ENCODE peak calls at places on chromosomes 2 and 18, in four cellular contexts. D is K562, H is GM12878, N is HepG2. C is an unnamed sample.

GRCh38 chr2:152499921-152500320 is 164.9 kb downstream of the FMNL2 start:
- DNase-seq in H (no peak), N (no peak), D (no peak), C (no peak)

GRCh38 chr2:200788129-200788718 is 23.5 kb upstream of the BZW1 start:
- DNase-seq in H (no peak), D (no peak), N (no peak), C (no peak)

GRCh38 chr2:32647180-32647651 is 19.4 kb downstream of the TTC27 start:
- DNase-seq in H (no peak), D (no peak), N (no peak), C (no peak)

GRCh38 chr2:23445450-23445868 is 60.5 kb downstream of the KLHL29 start:
- DNase-seq in N (no peak), H (no peak), D (no peak), C (no peak)

GRCh38 chr2:102278720-102279390 is 32.5 kb upstream of the IL1RL1 start:
- DNase-seq in N (no peak), D (no peak), H (no peak), C (no peak)

GRCh38 chr18:36365836-36366775 is 68.6 kb downstream of the FHOD3 start:
- DNase-seq in D (no peak), H (peak), N (no peak), C (no peak)

GRCh38 chr2:234291765-234292204 is 205.1 kb downstream of the ARL4C start:
- DNase-seq in D (no peak), N (no peak), H (no peak), C (no peak)

GRCh38 chr2:26164231-26164630 is 8.7 kb upstream of the GAREM2 start:
- DNase-seq in H (no peak), N (no peak), D (no peak), C (no peak)

GRCh38 chr2:88832992-88833389 is 141.5 kb downstream of the RPIA start:
- DNase-seq in N (no peak), D (no peak), H (no peak), C (no peak)

GRCh38 chr2:207492461-207492860 is 37.3 kb upstream of the CREB1 start:
- DNase-seq in N (no peak), D (peak), H (no peak), C (no peak)

GRCh38 chr2:123359636-123360035 is 665.5 kb upstream of the CNTNAP5 start:
- DNase-seq in H (no peak), D (no peak), N (no peak), C (no peak)

GRCh38 chr2:39216495-39217191 is 27.1 kb downstream of the CDKL4 start:
- DNase-seq in N (peak), H (no peak), D (no peak), C (no peak)

GRCh38 chr2:231123362-231123898 is 1.4 kb downstream of the HTR2B start:
- DNase-seq in D (no peak), N (peak), H (peak), C (no peak)

GRCh38 chr2:240579071-240579762 is 7.3 kb upstream of the CAPN10 start:
- DNase-seq in D (no peak), N (no peak), H (no peak), C (no peak)

GRCh38 chr18:5601188-5601624 is 57.4 kb upstream of the EPB41L3 start:
- DNase-seq in D (no peak), N (peak), H (no peak), C (no peak)

GRCh38 chr2:209451209-209451822 is 27.5 kb downstream of the MAP2 start:
- DNase-seq in H (no peak), D (no peak), N (no peak), C (no peak)

GRCh38 chr2:127194447-127194846 is 25.7 kb downstream of the CYP27C1 start:
- DNase-seq in H (no peak), N (no peak), D (no peak), C (no peak)

GRCh38 chr2:25497229-25497861 is 155.6 kb upstream of the DNMT3A start:
- DNase-seq in H (no peak), D (no peak), N (no peak), C (no peak)

GRCh38 chr2:78175642-78176041 is 653.5 kb upstream of the LRRTM4 start:
- DNase-seq in N (no peak), D (no peak), H (no peak), C (no peak)

GRCh38 chr2:120348134-120349103 is 2.5 kb downstream of the INHBB start:
- DNase-seq in D (no peak), H (no peak), N (peak), C (peak)

GRCh38 chr2:225328192-225328591 is 71.3 kb upstream of the NYAP2 start:
- DNase-seq in N (peak), D (no peak), H (no peak), C (peak)

GRCh38 chr2:44016282-44016681 is 20.5 kb upstream of the LRPPRC start:
- DNase-seq in D (peak), H (no peak), N (peak), C (no peak)

GRCh38 chr2:24342110-24342910 is 18.0 kb downstream of the ITSN2 start:
- DNase-seq in H (peak), D (no peak), N (no peak), C (no peak)

GRCh38 chr18:61955644-61956043 is 62.8 kb upstream of the RNF152 start:
- DNase-seq in H (peak), D (no peak), N (no peak), C (no peak)

GRCh38 chr2:120812866-120813265 is 77.2 kb downstream of the GLI2 start:
- DNase-seq in N (no peak), H (no peak), D (no peak), C (no peak)

GRCh38 chr2:188181439-188181838 is 110.2 kb upstream of the GULP1 start:
- DNase-seq in H (no peak), N (no peak), D (no peak), C (no peak)

GRCh38 chr2:95500854-95501253 is 16.3 kb upstream of the TRIM43B start:
- DNase-seq in N (no peak), H (no peak), D (no peak), C (no peak)

GRCh38 chr18:27546991-27547390 is 361.9 kb upstream of the CHST9 start:
- DNase-seq in H (no peak), N (no peak), D (no peak), C (no peak)

GRCh38 chr2:226887940-226888339 is 52.1 kb downstream of the RHBDD1 start:
- DNase-seq in H (no peak), D (no peak), N (no peak), C (peak)

GRCh38 chr2:128440666-128441340 is 122.1 kb upstream of the HS6ST1 start:
- DNase-seq in D (no peak), N (no peak), H (no peak), C (no peak)

GRCh38 chr2:239378918-239379640 is 21.7 kb downstream of the HDAC4 start:
- DNase-seq in H (no peak), N (no peak), D (no peak), C (no peak)

GRCh38 chr2:24816884-24817283 is 23.7 kb downstream of the CENPO start:
- DNase-seq in D (peak), H (no peak), N (no peak), C (no peak)

GRCh38 chr2:128466377-128467175 is 147.9 kb upstream of the HS6ST1 start:
- DNase-seq in D (no peak), H (no peak), N (no peak), C (no peak)

GRCh38 chr2:231227309-231228162 is 29.1 kb downstream of the ARMC9 start:
- DNase-seq in D (peak), N (peak), H (peak), C (peak)

GRCh38 chr2:189829092-189829843 is 45.0 kb downstream of the PMS1 start:
- DNase-seq in D (no peak), H (no peak), N (no peak), C (no peak)

GRCh38 chr2:37349376-37349775 is 4.9 kb downstream of the QPCT start:
- DNase-seq in D (no peak), N (peak), H (no peak), C (peak)

GRCh38 chr2:120966510-120967254 is 231.0 kb downstream of the GLI2 start:
- DNase-seq in D (no peak), N (no peak), H (no peak), C (no peak)

GRCh38 chr2:151777487-151777886 is 43.2 kb upstream of the NEB start:
- DNase-seq in N (peak), D (no peak), H (no peak), C (no peak)

GRCh38 chr2:197079832-197080555 is 153.5 kb upstream of the PGAP1 start:
- DNase-seq in H (no peak), N (no peak), D (no peak), C (no peak)

GRCh38 chr18:48036191-48036590 is 105.7 kb upstream of the SMAD2 start:
- DNase-seq in N (no peak), H (no peak), D (no peak), C (no peak)
- TF ChIP-seq HDAC2 in N (no peak), H (no peak), D (no peak), C (no peak)

GRCh38 chr2:113080134-113080533 is 12.4 kb downstream of the IL1F10 start:
- DNase-seq in H (no peak), D (peak), N (peak), C (peak)
- TF ChIP-seq BHLHE40 in H (no peak), D (no peak), N (peak), C (no peak)

GRCh38 chr2:7837232-7837760 is 844.6 kb upstream of the ID2 start:
- DNase-seq in H (no peak), N (no peak), D (no peak), C (no peak)
- TF ChIP-seq POLR2AphosphoS2 in H (no peak), N (no peak), D (no peak), C (no peak)

DNA sequence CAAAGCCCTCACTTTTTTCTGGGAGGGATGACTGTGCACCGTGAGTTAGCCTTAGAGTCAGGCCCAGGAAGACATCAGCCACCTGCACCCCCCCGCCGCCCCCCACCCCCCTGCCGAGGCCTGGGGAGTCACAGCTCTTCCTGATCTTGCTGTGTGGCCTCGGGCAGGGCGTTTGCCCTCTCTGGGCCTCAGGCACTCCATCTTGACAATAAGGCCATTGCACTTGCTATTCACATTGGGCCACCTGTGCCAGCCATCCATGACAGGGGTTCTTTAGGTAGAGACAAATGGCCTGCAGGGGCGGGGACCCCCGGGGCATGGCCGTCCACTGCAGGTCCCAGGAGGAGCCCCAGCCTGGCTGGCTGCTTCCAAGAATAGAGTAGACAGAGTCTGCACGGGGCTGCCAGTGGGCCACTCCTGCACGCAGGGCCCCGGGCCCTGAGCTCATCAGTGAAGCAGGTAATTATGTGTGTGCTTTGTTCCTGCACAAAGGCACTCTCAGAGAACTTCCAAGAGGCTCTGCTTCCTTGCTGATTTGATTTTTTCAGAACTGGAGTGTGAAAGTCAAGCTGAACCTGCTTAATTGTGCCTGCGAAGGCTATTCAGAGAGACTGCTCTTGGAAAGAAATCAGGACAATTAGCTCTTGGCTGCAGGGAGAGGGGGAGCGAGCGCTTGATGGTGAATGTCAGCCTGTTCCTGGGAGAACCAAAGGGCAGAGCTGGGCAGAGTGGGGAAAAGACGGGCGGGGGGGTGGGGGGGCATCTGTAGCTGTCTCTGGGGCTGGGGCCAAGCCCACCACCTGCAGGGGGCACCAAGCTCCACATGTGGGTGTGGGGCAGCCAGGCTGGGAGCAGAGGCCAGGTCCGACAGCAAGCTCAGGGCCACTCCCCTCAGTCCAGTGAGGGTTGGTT is 40.3 kb downstream of the RRM2 start:
- DNase-seq in H (no peak), D (peak), N (no peak), C (peak)
- TF ChIP-seq HDAC2 in H (no peak), D (no peak), N (no peak), C (no peak)

GRCh38 chr2:232485333-232485756 is 2.3 kb downstream of the ECEL1 start:
- DNase-seq in D (no peak), N (no peak), H (no peak), C (no peak)

GRCh38 chr2:232483923-232484627 is 3.6 kb downstream of the ECEL1 start:
- DNase-seq in D (no peak), H (no peak), N (no peak), C (no peak)

GRCh38 chr2:232483296-232483922 is 4.2 kb downstream of the ECEL1 start:
- DNase-seq in H (no peak), D (no peak), N (no peak), C (no peak)

GRCh38 chr2:232485757-232486557 is 1.7 kb downstream of the ECEL1 start:
- DNase-seq in H (no peak), D (no peak), N (no peak), C (no peak)

DNA sequence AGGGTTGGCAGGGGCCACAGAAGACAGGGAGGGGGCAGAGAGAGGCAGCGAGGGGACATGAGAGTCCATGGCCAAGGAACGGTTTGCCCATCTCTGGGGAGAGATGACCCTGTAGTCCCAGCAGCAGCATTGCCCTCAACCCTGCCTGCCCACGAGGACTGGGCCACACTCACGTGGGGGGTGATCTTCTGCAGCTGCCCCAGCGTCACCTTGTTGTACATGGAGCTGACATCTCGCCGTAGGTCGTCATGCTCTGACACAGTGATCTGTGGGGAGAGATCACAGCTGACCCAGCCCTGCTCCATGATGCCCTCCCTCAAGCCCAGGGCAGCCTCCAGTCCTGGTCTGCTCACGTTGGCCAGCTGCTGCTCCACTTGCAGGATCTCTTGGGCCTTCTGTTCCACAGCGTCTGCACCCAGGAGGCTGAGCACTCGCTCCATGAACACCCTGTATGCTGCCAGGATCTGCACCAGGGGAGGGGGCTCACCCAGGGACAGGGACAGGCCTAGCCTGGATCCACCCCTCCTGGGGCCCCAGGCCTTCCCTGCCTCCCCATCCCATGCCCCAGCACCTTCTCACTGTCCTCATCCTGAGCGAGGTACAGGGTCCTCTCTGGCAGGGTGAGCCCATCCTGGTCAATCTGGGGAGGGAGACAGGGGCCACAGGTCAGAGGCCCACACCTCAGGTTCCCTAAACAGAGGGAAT is 2.9 kb downstream of the ECEL1 start:
- DNase-seq in N (no peak), H (no peak), D (no peak), C (no peak)
- TF ChIP-seq BHLHE40 in N (no peak), H (no peak), D (no peak), C (no peak)

GRCh38 chr2:141508806-141509595 is 621.8 kb downstream of the LRP1B start:
- DNase-seq in N (no peak), D (no peak), H (no peak), C (no peak)

GRCh38 chr2:141513853-141514252 is 617.0 kb downstream of the LRP1B start:
- DNase-seq in H (peak), D (no peak), N (no peak), C (no peak)

GRCh38 chr2:141506116-141506515 is 624.7 kb downstream of the LRP1B start:
- DNase-seq in H (no peak), D (no peak), N (no peak), C (no peak)

DNA sequence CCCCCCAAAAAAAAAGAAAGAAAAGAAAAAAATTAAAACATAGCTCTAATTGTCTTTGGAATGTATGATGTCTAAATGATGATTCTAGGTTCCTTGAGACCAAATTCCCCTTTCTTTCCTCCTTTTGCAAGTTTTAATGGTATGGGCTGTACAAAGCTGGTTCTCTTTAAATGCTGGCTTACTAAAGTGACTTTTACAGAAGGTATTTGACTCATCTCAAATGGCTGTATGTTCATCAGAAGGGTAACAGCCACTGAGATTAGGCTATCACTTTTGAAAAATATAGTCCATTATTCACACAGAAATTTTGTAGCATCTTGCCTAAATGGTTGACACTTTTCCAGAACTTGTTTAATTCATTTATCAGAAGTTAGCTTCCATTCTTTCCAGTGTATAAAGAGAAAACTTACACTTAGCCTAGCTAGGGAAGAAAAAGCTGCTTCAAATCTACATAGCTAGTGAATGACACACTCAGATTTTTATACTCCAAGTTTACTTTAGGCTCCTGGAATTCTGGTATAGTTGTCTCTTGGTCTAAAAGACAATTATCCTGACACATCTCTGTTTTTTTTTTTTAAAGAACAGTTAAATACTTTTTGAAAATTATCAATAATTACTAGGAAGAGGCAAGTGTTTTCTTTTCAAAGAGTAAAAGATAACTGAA is 622.6 kb downstream of the LRP1B start:
- DNase-seq in H (no peak), D (no peak), N (no peak), C (no peak)
- TF ChIP-seq POLR2AphosphoS2 in H (no peak), D (no peak), N (no peak), C (no peak)

GRCh38 chr2:150483532-150483931 is 3.9 kb downstream of the RND3 start:
- DNase-seq in D (no peak), N (no peak), H (no peak), C (no peak)

GRCh38 chr2:150484006-150484405 is 3.5 kb downstream of the RND3 start:
- DNase-seq in N (no peak), D (no peak), H (no peak), C (no peak)

GRCh38 chr2:150485114-150485870 is 2.2 kb downstream of the RND3 start:
- DNase-seq in N (peak), H (no peak), D (no peak), C (peak)

GRCh38 chr2:150485871-150486538 is 1.5 kb downstream of the RND3 start:
- DNase-seq in D (no peak), H (no peak), N (no peak), C (peak)

GRCh38 chr2:150484461-150484931 is 3.0 kb downstream of the RND3 start:
- DNase-seq in H (no peak), D (no peak), N (no peak), C (no peak)
- TF ChIP-seq HDAC2 in H (no peak), D (no peak), N (no peak), C (no peak)

GRCh38 chr2:47089083-47089464 is 66.0 kb downstream of the STPG4 start:
- DNase-seq in N (peak), D (peak), H (no peak), C (peak)
- TF ChIP-seq BHLHE40 in N (no peak), D (no peak), H (no peak), C (no peak)